ENCODE peak calls at places on chromosome 12, in five cellular contexts. Y is CD4-positive, CD25-positive, alpha-beta regulatory T cell; Z is A549; W is tibial nerve; E is prostate gland. N is an unnamed sample.

GRCh38 chr12:571795-572531 is 91.3 kb downstream of the NINJ2 start:
- DNase-seq in Y (no peak), Z (peak; percentile 55), W (no peak), E (no peak), N (peak; percentile 48)

GRCh38 chr12:6977653-6978052 is 6.9 kb downstream of the EMG1 start:
- DNase-seq in Y (no peak), Z (no peak), W (no peak), E (no peak), N (no peak)

GRCh38 chr12:130391186-130391585 is 53.5 kb downstream of the PIWIL1 start:
- DNase-seq in Y (no peak), Z (no peak), W (no peak), E (no peak), N (no peak)

GRCh38 chr12:12032771-12033588 is 37.8 kb upstream of the BCL2L14 start:
- DNase-seq in Y (peak; percentile 82), Z (peak; percentile 71), W (peak; percentile 53), E (peak; percentile 84), N (no peak)

GRCh38 chr12:94267907-94268575 is 119.7 kb downstream of the PLXNC1 start:
- DNase-seq in Y (no peak), Z (no peak), W (no peak), E (no peak), N (no peak)

GRCh38 chr12:14950421-14950820 is 11.0 kb downstream of the ARHGDIB start:
- DNase-seq in Y (peak; percentile 32), Z (no peak), W (no peak), E (no peak), N (no peak)

GRCh38 chr12:64080319-64081008 is 141.6 kb downstream of the KICS2 start:
- DNase-seq in Y (no peak), Z (no peak), W (no peak), E (peak; percentile 65), N (no peak)

GRCh38 chr12:103301642-103302620 is 193.8 kb downstream of the C12orf42 start:
- DNase-seq in Y (no peak), Z (no peak), W (no peak), E (no peak), N (no peak)

GRCh38 chr12:97277030-97277429 is 185.6 kb upstream of the RMST start:
- DNase-seq in Y (no peak), Z (no peak), W (no peak), E (no peak), N (no peak)

GRCh38 chr12:26841085-26841484 is 8.1 kb upstream of the ITPR2 start:
- DNase-seq in Y (no peak), Z (no peak), W (no peak), E (no peak), N (no peak)

GRCh38 chr12:120538281-120539156 is 4.4 kb downstream of the RNF10 start:
- DNase-seq in Y (peak; percentile 53), Z (no peak), W (no peak), E (no peak), N (no peak)

GRCh38 chr12:64669270-64669842 is 59.1 kb downstream of the RASSF3 start:
- DNase-seq in Y (peak; percentile 92), Z (no peak), W (no peak), E (no peak), N (no peak)

GRCh38 chr12:50240096-50240791 is 43.1 kb downstream of the LIMA1 start:
- DNase-seq in Y (no peak), Z (no peak), W (no peak), E (no peak), N (no peak)

GRCh38 chr12:51864701-51865469 is 16.4 kb upstream of the FIGNL2 start:
- DNase-seq in Y (no peak), Z (no peak), W (no peak), E (no peak), N (no peak)

GRCh38 chr12:101173197-101173749 is 36.8 kb downstream of the SLC5A8 start:
- DNase-seq in Y (no peak), Z (no peak), W (no peak), E (no peak), N (no peak)

GRCh38 chr12:118493962-118494361 is 117.6 kb downstream of the SUDS3 start:
- DNase-seq in Y (no peak), Z (no peak), W (no peak), E (no peak), N (no peak)

GRCh38 chr12:104220931-104221330 is 5.4 kb downstream of the TXNRD1 start:
- DNase-seq in Y (no peak), Z (no peak), W (no peak), E (no peak), N (no peak)

GRCh38 chr12:28108599-28108998 is 81.7 kb upstream of the CCDC91 start:
- DNase-seq in Y (no peak), Z (no peak), W (no peak), E (no peak), N (no peak)

GRCh38 chr12:20426191-20426590 is 57.9 kb downstream of the PDE3A start:
- DNase-seq in Y (no peak), Z (no peak), W (peak; percentile 15), E (no peak), N (no peak)

GRCh38 chr12:51845451-51845850 is 3.1 kb downstream of the FIGNL2 start:
- DNase-seq in Y (no peak), Z (no peak), W (no peak), E (no peak), N (no peak)

GRCh38 chr12:110680032-110680431 is 8.9 kb downstream of the HVCN1 start:
- DNase-seq in Y (no peak), Z (no peak), W (no peak), E (no peak), N (no peak)

GRCh38 chr12:56337753-56338221 is 897 bp upstream of the IL23A start:
- DNase-seq in Y (no peak), Z (no peak), W (no peak), E (no peak), N (no peak)

GRCh38 chr12:52633383-52633782 is 15.0 kb upstream of the KRT73 start:
- DNase-seq in Y (peak; percentile 49), Z (no peak), W (no peak), E (no peak), N (no peak)

GRCh38 chr12:25121916-25122315 is 73.0 kb downstream of the DNAI7 start:
- DNase-seq in Y (no peak), Z (no peak), W (no peak), E (no peak), N (no peak)

GRCh38 chr12:74547249-74547648 is 9.6 kb downstream of the ATXN7L3B start:
- DNase-seq in Y (no peak), Z (no peak), W (no peak), E (no peak), N (no peak)

GRCh38 chr12:98162906-98163678 is 352.3 kb upstream of the TMPO start:
- DNase-seq in Y (no peak), Z (no peak), W (no peak), E (no peak), N (no peak)

GRCh38 chr12:119061208-119061796 is 80.0 kb downstream of the SRRM4 start:
- DNase-seq in Y (peak; percentile 49), Z (no peak), W (peak; percentile 16), E (peak; percentile 30), N (peak; percentile 17)

GRCh38 chr12:27635349-27635972 is 60.8 kb upstream of the REP15 start:
- DNase-seq in Y (peak; percentile 35), Z (peak; percentile 41), W (no peak), E (no peak), N (no peak)

GRCh38 chr12:2044165-2044564 is 8.6 kb upstream of the CACNA1C start:
- DNase-seq in Y (no peak), Z (no peak), W (no peak), E (no peak), N (no peak)
- H3K27ac ChIP-seq in Y (no peak overlapping the region), Z (no peak overlapping the region), W (no peak overlapping the region), E (no peak overlapping the region), N (no peak overlapping the region)

GRCh38 chr12:68809190-68810026 is 1.4 kb downstream of the MDM2 start:
- DNase-seq in Y (no peak), Z (peak; percentile 23), W (no peak), E (no peak), N (no peak)
- H3K4me1 ChIP-seq in Y (peaks cover 47% of the 10 kb centered on the region), Z (peaks cover 41% of the 10 kb centered on the region), W (peaks cover 50% of the 10 kb centered on the region), E (peaks cover 8% of the 10 kb centered on the region), N (peaks cover 20% of the 10 kb centered on the region)

GRCh38 chr12:77062396-77062795 is 3.0 kb downstream of the E2F7 start:
- DNase-seq in Y (no peak), Z (no peak), W (no peak), E (no peak), N (no peak)

GRCh38 chr12:77058740-77059139 is 6.6 kb downstream of the E2F7 start:
- DNase-seq in Y (no peak), Z (no peak), W (no peak), E (no peak), N (no peak)

GRCh38 chr12:77060883-77061240 is 4.5 kb downstream of the E2F7 start:
- DNase-seq in Y (no peak), Z (no peak), W (no peak), E (no peak), N (no peak)

GRCh38 chr12:77062846-77063461 is 2.4 kb downstream of the E2F7 start:
- DNase-seq in Y (no peak), Z (no peak), W (no peak), E (peak; percentile 9), N (no peak)

GRCh38 chr12:77060136-77060882 is 5.1 kb downstream of the E2F7 start:
- DNase-seq in Y (no peak), Z (no peak), W (no peak), E (no peak), N (no peak)
- H3K4me3 ChIP-seq in Y (no peak overlapping the region), Z (no peak overlapping the region), W (no peak overlapping the region), E (no peak overlapping the region), N (no peak overlapping the region)

DNA sequence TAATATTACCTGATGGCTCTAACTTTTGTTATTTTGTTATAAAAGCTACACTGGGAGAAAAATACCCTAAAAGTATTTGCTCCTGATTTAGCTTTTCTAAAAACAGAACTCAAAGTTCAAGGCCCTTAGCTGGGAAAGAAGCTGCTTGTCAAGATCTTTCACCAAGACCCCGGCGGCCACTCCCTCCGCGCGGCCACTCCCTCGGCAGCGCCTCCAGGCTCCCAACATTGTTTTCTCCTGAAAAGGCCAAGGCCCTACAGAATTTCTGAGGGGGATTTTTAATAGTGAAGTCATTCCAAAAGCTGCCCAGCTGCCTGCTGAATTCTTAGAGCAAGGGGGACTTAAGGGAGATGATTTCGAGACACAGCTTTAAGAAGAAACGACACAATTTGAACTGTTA is 96.4 kb downstream of the NTN4 start:
- DNase-seq in Y (no peak), Z (no peak), W (no peak), E (no peak), N (no peak)
- H3K27ac ChIP-seq in Y (no peak overlapping the region), Z (no peak overlapping the region), W (peak overlapping the region; percentile 24), E (no peak overlapping the region), N (no peak overlapping the region)